ENCODE peak calls at places on chromosomes 3 and 15, in ten cellular contexts. One of them, this sample, is unnamed.

GRCh38 chr3:69530554-69530953 is 144.7 kb upstream of the FRMD4B start:
- DNase-seq in activated T-cell treated with anti-CD3 and anti-CD28 coated beads, Interleukin-2, amount 50 U/mL, for 72 hours: no peak
- DNase-seq in psoas muscle: no peak
- DNase-seq in CD4-positive, CD25-positive, alpha-beta regulatory T cell: no peak
- DNase-seq in effector memory CD4-positive, alpha-beta T cell: no peak
- DNase-seq in ureter: no peak
- DNase-seq in Jurkat, Clone E6-1: no peak
- DNase-seq in AG08395: no peak
- DNase-seq in epithelial cell of proximal tubule: no peak
- DNase-seq in NCI-H1105: no peak
- DNase-seq in this sample: no peak

GRCh38 chr3:184505479-184505878 is 56.1 kb upstream of the EPHB3 start:
- DNase-seq in activated T-cell treated with anti-CD3 and anti-CD28 coated beads, Interleukin-2, amount 50 U/mL, for 72 hours: no peak
- DNase-seq in psoas muscle: no peak
- DNase-seq in CD4-positive, CD25-positive, alpha-beta regulatory T cell: no peak
- DNase-seq in effector memory CD4-positive, alpha-beta T cell: no peak
- DNase-seq in ureter: no peak
- DNase-seq in Jurkat, Clone E6-1: no peak
- DNase-seq in AG08395: no peak
- DNase-seq in epithelial cell of proximal tubule: no peak
- DNase-seq in NCI-H1105: no peak
- DNase-seq in this sample: no peak

GRCh38 chr3:195073866-195074860 is 196.8 kb downstream of the XXYLT1 start:
- DNase-seq in activated T-cell treated with anti-CD3 and anti-CD28 coated beads, Interleukin-2, amount 50 U/mL, for 72 hours: no peak
- DNase-seq in psoas muscle: peak; percentile 36
- DNase-seq in CD4-positive, CD25-positive, alpha-beta regulatory T cell: no peak
- DNase-seq in effector memory CD4-positive, alpha-beta T cell: no peak
- DNase-seq in ureter: peak; percentile 34
- DNase-seq in Jurkat, Clone E6-1: no peak
- DNase-seq in AG08395: no peak
- DNase-seq in epithelial cell of proximal tubule: no peak
- DNase-seq in NCI-H1105: no peak
- DNase-seq in this sample: no peak

GRCh38 chr3:146972726-146973125 is 367.6 kb upstream of the PLSCR5 start:
- DNase-seq in activated T-cell treated with anti-CD3 and anti-CD28 coated beads, Interleukin-2, amount 50 U/mL, for 72 hours: no peak
- DNase-seq in psoas muscle: no peak
- DNase-seq in CD4-positive, CD25-positive, alpha-beta regulatory T cell: no peak
- DNase-seq in effector memory CD4-positive, alpha-beta T cell: no peak
- DNase-seq in ureter: no peak
- DNase-seq in Jurkat, Clone E6-1: no peak
- DNase-seq in AG08395: peak; percentile 64
- DNase-seq in epithelial cell of proximal tubule: no peak
- DNase-seq in NCI-H1105: no peak
- DNase-seq in this sample: no peak

GRCh38 chr3:161403251-161403650 is 31.9 kb upstream of the SPTSSB start:
- DNase-seq in activated T-cell treated with anti-CD3 and anti-CD28 coated beads, Interleukin-2, amount 50 U/mL, for 72 hours: no peak
- DNase-seq in psoas muscle: no peak
- DNase-seq in CD4-positive, CD25-positive, alpha-beta regulatory T cell: no peak
- DNase-seq in effector memory CD4-positive, alpha-beta T cell: no peak
- DNase-seq in ureter: no peak
- DNase-seq in Jurkat, Clone E6-1: no peak
- DNase-seq in AG08395: no peak
- DNase-seq in epithelial cell of proximal tubule: no peak
- DNase-seq in NCI-H1105: no peak
- DNase-seq in this sample: peak; percentile 32

GRCh38 chr3:160987982-160988964 is 116.9 kb downstream of the B3GALNT1 start:
- DNase-seq in activated T-cell treated with anti-CD3 and anti-CD28 coated beads, Interleukin-2, amount 50 U/mL, for 72 hours: no peak
- DNase-seq in psoas muscle: no peak
- DNase-seq in CD4-positive, CD25-positive, alpha-beta regulatory T cell: no peak
- DNase-seq in effector memory CD4-positive, alpha-beta T cell: no peak
- DNase-seq in ureter: no peak
- DNase-seq in Jurkat, Clone E6-1: no peak
- DNase-seq in AG08395: no peak
- DNase-seq in epithelial cell of proximal tubule: peak; percentile 27
- DNase-seq in NCI-H1105: no peak
- DNase-seq in this sample: no peak

GRCh38 chr3:176505878-176506621 is 691.2 kb downstream of the TBL1XR1 start:
- DNase-seq in activated T-cell treated with anti-CD3 and anti-CD28 coated beads, Interleukin-2, amount 50 U/mL, for 72 hours: no peak
- DNase-seq in psoas muscle: no peak
- DNase-seq in CD4-positive, CD25-positive, alpha-beta regulatory T cell: no peak
- DNase-seq in effector memory CD4-positive, alpha-beta T cell: no peak
- DNase-seq in ureter: no peak
- DNase-seq in Jurkat, Clone E6-1: no peak
- DNase-seq in AG08395: no peak
- DNase-seq in epithelial cell of proximal tubule: no peak
- DNase-seq in NCI-H1105: no peak
- DNase-seq in this sample: no peak

GRCh38 chr3:160676547-160677303 is at the start of gene ARL14:
- DNase-seq in activated T-cell treated with anti-CD3 and anti-CD28 coated beads, Interleukin-2, amount 50 U/mL, for 72 hours: no peak
- DNase-seq in psoas muscle: no peak
- DNase-seq in CD4-positive, CD25-positive, alpha-beta regulatory T cell: no peak
- DNase-seq in effector memory CD4-positive, alpha-beta T cell: no peak
- DNase-seq in ureter: peak; percentile 61
- DNase-seq in Jurkat, Clone E6-1: no peak
- DNase-seq in AG08395: peak; percentile 36
- DNase-seq in epithelial cell of proximal tubule: peak; percentile 80
- DNase-seq in NCI-H1105: no peak
- DNase-seq in this sample: peak; percentile 82

GRCh38 chr3:23052230-23053019 is 150.7 kb upstream of the UBE2E2 start:
- DNase-seq in activated T-cell treated with anti-CD3 and anti-CD28 coated beads, Interleukin-2, amount 50 U/mL, for 72 hours: no peak
- DNase-seq in psoas muscle: no peak
- DNase-seq in CD4-positive, CD25-positive, alpha-beta regulatory T cell: no peak
- DNase-seq in effector memory CD4-positive, alpha-beta T cell: no peak
- DNase-seq in ureter: no peak
- DNase-seq in Jurkat, Clone E6-1: no peak
- DNase-seq in AG08395: peak; percentile 8
- DNase-seq in epithelial cell of proximal tubule: no peak
- DNase-seq in NCI-H1105: no peak
- DNase-seq in this sample: no peak

GRCh38 chr15:75723171-75723846 is 10.7 kb upstream of the CSPG4 start:
- DNase-seq in activated T-cell treated with anti-CD3 and anti-CD28 coated beads, Interleukin-2, amount 50 U/mL, for 72 hours: no peak
- DNase-seq in psoas muscle: no peak
- DNase-seq in CD4-positive, CD25-positive, alpha-beta regulatory T cell: no peak
- DNase-seq in effector memory CD4-positive, alpha-beta T cell: no peak
- DNase-seq in ureter: no peak
- DNase-seq in Jurkat, Clone E6-1: no peak
- DNase-seq in AG08395: no peak
- DNase-seq in epithelial cell of proximal tubule: no peak
- DNase-seq in NCI-H1105: no peak
- DNase-seq in this sample: no peak

GRCh38 chr15:69424001-69424400 is 9.9 kb downstream of the KIF23 start:
- DNase-seq in activated T-cell treated with anti-CD3 and anti-CD28 coated beads, Interleukin-2, amount 50 U/mL, for 72 hours: no peak
- DNase-seq in psoas muscle: no peak
- DNase-seq in CD4-positive, CD25-positive, alpha-beta regulatory T cell: no peak
- DNase-seq in effector memory CD4-positive, alpha-beta T cell: no peak
- DNase-seq in ureter: no peak
- DNase-seq in Jurkat, Clone E6-1: no peak
- DNase-seq in AG08395: no peak
- DNase-seq in epithelial cell of proximal tubule: no peak
- DNase-seq in NCI-H1105: no peak
- DNase-seq in this sample: no peak

GRCh38 chr3:101072299-101072698 is 79.1 kb upstream of the ABI3BP start:
- DNase-seq in activated T-cell treated with anti-CD3 and anti-CD28 coated beads, Interleukin-2, amount 50 U/mL, for 72 hours: no peak
- DNase-seq in psoas muscle: no peak
- DNase-seq in CD4-positive, CD25-positive, alpha-beta regulatory T cell: no peak
- DNase-seq in effector memory CD4-positive, alpha-beta T cell: no peak
- DNase-seq in ureter: no peak
- DNase-seq in Jurkat, Clone E6-1: no peak
- DNase-seq in AG08395: no peak
- DNase-seq in epithelial cell of proximal tubule: peak; percentile 71
- DNase-seq in NCI-H1105: no peak
- DNase-seq in this sample: peak; percentile 35

GRCh38 chr15:69663982-69664381 is 211.4 kb downstream of the RPLP1 start:
- DNase-seq in activated T-cell treated with anti-CD3 and anti-CD28 coated beads, Interleukin-2, amount 50 U/mL, for 72 hours: no peak
- DNase-seq in psoas muscle: no peak
- DNase-seq in CD4-positive, CD25-positive, alpha-beta regulatory T cell: no peak
- DNase-seq in effector memory CD4-positive, alpha-beta T cell: no peak
- DNase-seq in ureter: no peak
- DNase-seq in Jurkat, Clone E6-1: no peak
- DNase-seq in AG08395: no peak
- DNase-seq in epithelial cell of proximal tubule: no peak
- DNase-seq in NCI-H1105: no peak
- DNase-seq in this sample: no peak

GRCh38 chr3:142022381-142022780 is 127.0 kb downstream of the TFDP2 start:
- DNase-seq in activated T-cell treated with anti-CD3 and anti-CD28 coated beads, Interleukin-2, amount 50 U/mL, for 72 hours: no peak
- DNase-seq in psoas muscle: no peak
- DNase-seq in CD4-positive, CD25-positive, alpha-beta regulatory T cell: no peak
- DNase-seq in effector memory CD4-positive, alpha-beta T cell: no peak
- DNase-seq in ureter: no peak
- DNase-seq in Jurkat, Clone E6-1: peak; percentile 72
- DNase-seq in AG08395: peak; percentile 18
- DNase-seq in epithelial cell of proximal tubule: no peak
- DNase-seq in NCI-H1105: no peak
- DNase-seq in this sample: no peak

GRCh38 chr3:190306026-190306425 is 16.2 kb downstream of the CLDN1 start:
- DNase-seq in activated T-cell treated with anti-CD3 and anti-CD28 coated beads, Interleukin-2, amount 50 U/mL, for 72 hours: no peak
- DNase-seq in psoas muscle: no peak
- DNase-seq in CD4-positive, CD25-positive, alpha-beta regulatory T cell: no peak
- DNase-seq in effector memory CD4-positive, alpha-beta T cell: no peak
- DNase-seq in ureter: no peak
- DNase-seq in Jurkat, Clone E6-1: no peak
- DNase-seq in AG08395: no peak
- DNase-seq in epithelial cell of proximal tubule: no peak
- DNase-seq in NCI-H1105: no peak
- DNase-seq in this sample: no peak

GRCh38 chr3:179410317-179410716 is 41.0 kb downstream of the GNB4 start:
- DNase-seq in activated T-cell treated with anti-CD3 and anti-CD28 coated beads, Interleukin-2, amount 50 U/mL, for 72 hours: no peak
- DNase-seq in psoas muscle: no peak
- DNase-seq in CD4-positive, CD25-positive, alpha-beta regulatory T cell: no peak
- DNase-seq in effector memory CD4-positive, alpha-beta T cell: no peak
- DNase-seq in ureter: no peak
- DNase-seq in Jurkat, Clone E6-1: no peak
- DNase-seq in AG08395: peak; percentile 22
- DNase-seq in epithelial cell of proximal tubule: no peak
- DNase-seq in NCI-H1105: no peak
- DNase-seq in this sample: no peak

GRCh38 chr3:195905970-195906864 is 2.1 kb downstream of the TNK2 start:
- DNase-seq in activated T-cell treated with anti-CD3 and anti-CD28 coated beads, Interleukin-2, amount 50 U/mL, for 72 hours: peak; percentile 33
- DNase-seq in psoas muscle: peak; percentile 22
- DNase-seq in CD4-positive, CD25-positive, alpha-beta regulatory T cell: no peak
- DNase-seq in effector memory CD4-positive, alpha-beta T cell: no peak
- DNase-seq in ureter: no peak
- DNase-seq in Jurkat, Clone E6-1: no peak
- DNase-seq in AG08395: no peak
- DNase-seq in epithelial cell of proximal tubule: no peak
- DNase-seq in NCI-H1105: peak; percentile 74
- DNase-seq in this sample: peak; percentile 21

GRCh38 chr3:40616420-40616819 is 91.7 kb downstream of the ZNF621 start:
- DNase-seq in activated T-cell treated with anti-CD3 and anti-CD28 coated beads, Interleukin-2, amount 50 U/mL, for 72 hours: no peak
- DNase-seq in psoas muscle: no peak
- DNase-seq in CD4-positive, CD25-positive, alpha-beta regulatory T cell: no peak
- DNase-seq in effector memory CD4-positive, alpha-beta T cell: no peak
- DNase-seq in ureter: no peak
- DNase-seq in Jurkat, Clone E6-1: no peak
- DNase-seq in AG08395: no peak
- DNase-seq in epithelial cell of proximal tubule: no peak
- DNase-seq in NCI-H1105: peak; percentile 66
- DNase-seq in this sample: no peak

GRCh38 chr3:123458255-123458654 is 9.4 kb upstream of the ADCY5 start:
- DNase-seq in activated T-cell treated with anti-CD3 and anti-CD28 coated beads, Interleukin-2, amount 50 U/mL, for 72 hours: no peak
- DNase-seq in psoas muscle: peak; percentile 2
- DNase-seq in CD4-positive, CD25-positive, alpha-beta regulatory T cell: no peak
- DNase-seq in effector memory CD4-positive, alpha-beta T cell: no peak
- DNase-seq in ureter: no peak
- DNase-seq in Jurkat, Clone E6-1: no peak
- DNase-seq in AG08395: no peak
- DNase-seq in epithelial cell of proximal tubule: no peak
- DNase-seq in NCI-H1105: no peak
- DNase-seq in this sample: no peak

GRCh38 chr15:32994810-32995424 is 199.6 kb downstream of the FMN1 start:
- DNase-seq in activated T-cell treated with anti-CD3 and anti-CD28 coated beads, Interleukin-2, amount 50 U/mL, for 72 hours: no peak
- DNase-seq in psoas muscle: no peak
- DNase-seq in CD4-positive, CD25-positive, alpha-beta regulatory T cell: no peak
- DNase-seq in effector memory CD4-positive, alpha-beta T cell: no peak
- DNase-seq in ureter: no peak
- DNase-seq in Jurkat, Clone E6-1: peak; percentile 28
- DNase-seq in AG08395: peak; percentile 49
- DNase-seq in epithelial cell of proximal tubule: peak; percentile 9
- DNase-seq in NCI-H1105: no peak
- DNase-seq in this sample: peak; percentile 26

GRCh38 chr15:90571063-90571541 is 41.4 kb downstream of the CRTC3 start:
- DNase-seq in activated T-cell treated with anti-CD3 and anti-CD28 coated beads, Interleukin-2, amount 50 U/mL, for 72 hours: no peak
- DNase-seq in psoas muscle: peak; percentile 67
- DNase-seq in CD4-positive, CD25-positive, alpha-beta regulatory T cell: no peak
- DNase-seq in effector memory CD4-positive, alpha-beta T cell: no peak
- DNase-seq in ureter: no peak
- DNase-seq in Jurkat, Clone E6-1: no peak
- DNase-seq in AG08395: peak; percentile 66
- DNase-seq in epithelial cell of proximal tubule: no peak
- DNase-seq in NCI-H1105: no peak
- DNase-seq in this sample: peak; percentile 87

GRCh38 chr3:173618703-173619102 is 221.2 kb downstream of the NLGN1 start:
- DNase-seq in activated T-cell treated with anti-CD3 and anti-CD28 coated beads, Interleukin-2, amount 50 U/mL, for 72 hours: no peak
- DNase-seq in psoas muscle: no peak
- DNase-seq in CD4-positive, CD25-positive, alpha-beta regulatory T cell: no peak
- DNase-seq in effector memory CD4-positive, alpha-beta T cell: no peak
- DNase-seq in ureter: no peak
- DNase-seq in Jurkat, Clone E6-1: no peak
- DNase-seq in AG08395: no peak
- DNase-seq in epithelial cell of proximal tubule: no peak
- DNase-seq in NCI-H1105: no peak
- DNase-seq in this sample: no peak

GRCh38 chr3:149480326-149481017 is 6.0 kb downstream of the TM4SF4 start:
- DNase-seq in activated T-cell treated with anti-CD3 and anti-CD28 coated beads, Interleukin-2, amount 50 U/mL, for 72 hours: peak; percentile 54
- DNase-seq in psoas muscle: peak; percentile 83
- DNase-seq in CD4-positive, CD25-positive, alpha-beta regulatory T cell: no peak
- DNase-seq in effector memory CD4-positive, alpha-beta T cell: no peak
- DNase-seq in ureter: peak; percentile 83
- DNase-seq in Jurkat, Clone E6-1: peak; percentile 19
- DNase-seq in AG08395: peak; percentile 83
- DNase-seq in epithelial cell of proximal tubule: no peak
- DNase-seq in NCI-H1105: peak; percentile 23
- DNase-seq in this sample: peak; percentile 89

GRCh38 chr3:191330309-191330712 is at the start of gene UTS2B:
- DNase-seq in activated T-cell treated with anti-CD3 and anti-CD28 coated beads, Interleukin-2, amount 50 U/mL, for 72 hours: no peak
- DNase-seq in psoas muscle: no peak
- DNase-seq in CD4-positive, CD25-positive, alpha-beta regulatory T cell: no peak
- DNase-seq in effector memory CD4-positive, alpha-beta T cell: no peak
- DNase-seq in ureter: no peak
- DNase-seq in Jurkat, Clone E6-1: no peak
- DNase-seq in AG08395: peak; percentile 65
- DNase-seq in epithelial cell of proximal tubule: peak; percentile 52
- DNase-seq in NCI-H1105: no peak
- DNase-seq in this sample: peak; percentile 40

GRCh38 chr3:185560676-185561075 is 8.3 kb upstream of the LIPH start:
- DNase-seq in activated T-cell treated with anti-CD3 and anti-CD28 coated beads, Interleukin-2, amount 50 U/mL, for 72 hours: no peak
- DNase-seq in psoas muscle: no peak
- DNase-seq in CD4-positive, CD25-positive, alpha-beta regulatory T cell: no peak
- DNase-seq in effector memory CD4-positive, alpha-beta T cell: no peak
- DNase-seq in ureter: no peak
- DNase-seq in Jurkat, Clone E6-1: no peak
- DNase-seq in AG08395: no peak
- DNase-seq in epithelial cell of proximal tubule: no peak
- DNase-seq in NCI-H1105: no peak
- DNase-seq in this sample: no peak

GRCh38 chr15:51861557-51862350 is 32.3 kb downstream of the TMOD3 start:
- DNase-seq in activated T-cell treated with anti-CD3 and anti-CD28 coated beads, Interleukin-2, amount 50 U/mL, for 72 hours: peak; percentile 36
- DNase-seq in psoas muscle: no peak
- DNase-seq in CD4-positive, CD25-positive, alpha-beta regulatory T cell: peak; percentile 80
- DNase-seq in effector memory CD4-positive, alpha-beta T cell: peak; percentile 69
- DNase-seq in ureter: no peak
- DNase-seq in Jurkat, Clone E6-1: peak; percentile 54
- DNase-seq in AG08395: no peak
- DNase-seq in epithelial cell of proximal tubule: no peak
- DNase-seq in NCI-H1105: no peak
- DNase-seq in this sample: no peak

GRCh38 chr3:185250653-185251052 is 3.2 kb downstream of the EHHADH start:
- DNase-seq in activated T-cell treated with anti-CD3 and anti-CD28 coated beads, Interleukin-2, amount 50 U/mL, for 72 hours: no peak
- DNase-seq in psoas muscle: no peak
- DNase-seq in CD4-positive, CD25-positive, alpha-beta regulatory T cell: no peak
- DNase-seq in effector memory CD4-positive, alpha-beta T cell: no peak
- DNase-seq in ureter: no peak
- DNase-seq in Jurkat, Clone E6-1: no peak
- DNase-seq in AG08395: no peak
- DNase-seq in epithelial cell of proximal tubule: peak; percentile 68
- DNase-seq in NCI-H1105: no peak
- DNase-seq in this sample: no peak

GRCh38 chr3:45124379-45124778 is 21.8 kb downstream of the CDCP1 start:
- DNase-seq in activated T-cell treated with anti-CD3 and anti-CD28 coated beads, Interleukin-2, amount 50 U/mL, for 72 hours: no peak
- DNase-seq in psoas muscle: peak; percentile 73
- DNase-seq in CD4-positive, CD25-positive, alpha-beta regulatory T cell: no peak
- DNase-seq in effector memory CD4-positive, alpha-beta T cell: no peak
- DNase-seq in ureter: no peak
- DNase-seq in Jurkat, Clone E6-1: no peak
- DNase-seq in AG08395: peak; percentile 93
- DNase-seq in epithelial cell of proximal tubule: peak; percentile 86
- DNase-seq in NCI-H1105: no peak
- DNase-seq in this sample: peak; percentile 97